ENCODE peak calls at places on chromosomes 1 and 21, in nine cellular contexts. O, K, M, G, W, H, E, I and L are unnamed samples.

GRCh38 chr1:41883507-41883906 is 35.2 kb downstream of the HIVEP3 start:
- DNase-seq in H (no peak), I (no peak), E (no peak), G (no peak), M (no peak), O (no peak), K (no peak), W (no peak), L (no peak)

GRCh38 chr1:109979489-109980091 is 5.0 kb upstream of the AHCYL1 start:
- DNase-seq in W (no peak), I (peak), H (peak), G (no peak), M (no peak), O (no peak), K (no peak), E (no peak), L (peak)

GRCh38 chr1:30852026-30852425 is 56.5 kb downstream of the SDC3 start:
- DNase-seq in H (no peak), O (no peak), W (no peak), M (peak), E (no peak), K (no peak), G (no peak), I (peak), L (no peak)

GRCh38 chr1:24984300-24984699 is 54.2 kb upstream of the RUNX3 start:
- DNase-seq in H (no peak), W (no peak), I (no peak), O (no peak), M (no peak), K (no peak), G (no peak), E (no peak), L (no peak)

GRCh38 chr1:24386241-24386640 is 27.3 kb downstream of the STPG1 start:
- DNase-seq in I (no peak), O (no peak), E (peak), K (no peak), M (no peak), H (no peak), G (no peak), W (peak), L (no peak)

GRCh38 chr21:38300180-38300579 is 43.4 kb downstream of the KCNJ15 start:
- DNase-seq in H (no peak), E (no peak), I (no peak), O (no peak), G (no peak), K (no peak), M (no peak), W (no peak), L (no peak)

GRCh38 chr1:179817056-179817455 is 60.5 kb downstream of the TOR1AIP2 start:
- DNase-seq in W (no peak), H (no peak), M (no peak), O (no peak), G (no peak), K (no peak), I (no peak), E (no peak), L (no peak)

GRCh38 chr1:3042481-3042880 is 21.2 kb downstream of the ACTRT2 start:
- DNase-seq in H (no peak), I (no peak), O (no peak), K (no peak), W (no peak), E (no peak), G (no peak), M (no peak), L (no peak)

GRCh38 chr1:64308856-64309255 is 105.4 kb downstream of the UBE2U start:
- DNase-seq in G (no peak), E (no peak), W (no peak), H (no peak), K (no peak), I (no peak), O (no peak), M (no peak), L (no peak)